ENCODE peak calls at places on chromosomes 3 and 15, in five cellular contexts. Q is stimulated activated naive B cell treated with anti-CD40 and anti-IgM and Interleukin-4, amounts not matched to agents 10 μg/mL and 1 μg/mL and 100 μg/mL, for 72 hours; L is amniotic epithelial cell; V is iPS DF 6.9; U is HuH-7. K is an unnamed sample.

GRCh38 chr3:136114421-136114820 is 81.7 kb downstream of the MSL2 start:
- DNase-seq in U (no peak), V (no peak), Q (no peak), L (peak), K (peak)

GRCh38 chr3:130950641-130951040 is 56.8 kb downstream of the ATP2C1 start:
- DNase-seq in L (peak), Q (no peak), V (no peak), U (no peak), K (peak)

GRCh38 chr15:87649175-87649574 is 607.4 kb downstream of the NTRK3 start:
- DNase-seq in Q (no peak), U (no peak), L (no peak), V (no peak), K (no peak)

GRCh38 chr3:127660621-127661253 is 12.0 kb upstream of the ABTB1 start:
- DNase-seq in L (no peak), Q (no peak), U (no peak), V (no peak), K (no peak)

GRCh38 chr3:136624381-136624780 is 127.8 kb downstream of the STAG1 start:
- DNase-seq in L (no peak), U (no peak), V (no peak), Q (no peak), K (no peak)

GRCh38 chr15:38378162-38378560 is 75.8 kb upstream of the FAM98B start:
- DNase-seq in Q (no peak), U (no peak), L (peak), V (no peak), K (peak)

GRCh38 chr15:70214941-70215635 is 117.4 kb upstream of the TLE3 start:
- DNase-seq in Q (no peak), V (no peak), U (no peak), L (no peak), K (no peak)

GRCh38 chr3:56958879-56959607 is 101.4 kb upstream of the SPATA12 start:
- DNase-seq in U (no peak), L (no peak), Q (no peak), V (no peak), K (no peak)

GRCh38 chr3:154193174-154193573 is 72.0 kb downstream of the ARHGEF26 start:
- DNase-seq in U (no peak), Q (no peak), V (no peak), L (no peak), K (peak)

GRCh38 chr3:84980011-84980410 is 21.2 kb downstream of the CADM2 start:
- DNase-seq in L (no peak), V (no peak), U (no peak), Q (no peak), K (no peak)

GRCh38 chr15:69236505-69236904 is 62.2 kb upstream of the PAQR5 start:
- DNase-seq in L (no peak), Q (no peak), U (no peak), V (no peak), K (no peak)

GRCh38 chr15:77528968-77529319 is 103.8 kb downstream of the LINGO1 start:
- DNase-seq in L (no peak), Q (no peak), U (no peak), V (no peak), K (no peak)

GRCh38 chr15:39784125-39784524 is 1.5 kb upstream of the FSIP1 start:
- DNase-seq in V (no peak), L (peak), U (no peak), Q (no peak), K (peak)

GRCh38 chr15:31078461-31078860 is 23.1 kb downstream of the TRPM1 start:
- DNase-seq in U (no peak), Q (no peak), V (no peak), L (no peak), K (no peak)